ENCODE peak calls at places on chromosomes 3 and 15, in five cellular contexts. V, U, H, S and G are unnamed samples.

GRCh38 chr3:161914703-161915102 is 418.1 kb downstream of the OTOL1 start:
- DNase-seq in V (no peak), U (no peak), H (peak), S (no peak), G (no peak)

GRCh38 chr3:27105904-27106303 is 263.3 kb downstream of the NEK10 start:
- DNase-seq in V (no peak), U (no peak), H (no peak), S (no peak), G (no peak)

GRCh38 chr15:23013681-23014080 is 25.7 kb downstream of the TUBGCP5 start:
- DNase-seq in V (no peak), U (no peak), H (no peak), S (no peak), G (no peak)

GRCh38 chr3:52399131-52399530 is 45.8 kb downstream of the SEMA3G start:
- DNase-seq in V (no peak), U (no peak), H (no peak), S (peak), G (no peak)

GRCh38 chr15:31974855-31975421 is 55.4 kb upstream of the CHRNA7 start:
- DNase-seq in V (peak), U (no peak), H (peak), S (no peak), G (no peak)

GRCh38 chr15:69417581-69417980 is 3.4 kb downstream of the KIF23 start:
- DNase-seq in V (no peak), U (no peak), H (no peak), S (no peak), G (no peak)

GRCh38 chr15:36688310-36689102 is 109.1 kb downstream of the CDIN1 start:
- DNase-seq in V (no peak), U (no peak), H (no peak), S (no peak), G (no peak)

GRCh38 chr15:79451361-79451999 is 19.3 kb downstream of the MINAR1 start:
- DNase-seq in V (no peak), U (no peak), H (no peak), S (no peak), G (no peak)

GRCh38 chr15:70491183-70491621 is 272.2 kb downstream of the UACA start:
- DNase-seq in V (no peak), U (no peak), H (no peak), S (no peak), G (no peak)

GRCh38 chr3:127473244-127474024 is 117.1 kb downstream of the TPRA1 start:
- DNase-seq in V (no peak), U (peak), H (peak), S (peak), G (no peak)

GRCh38 chr15:48191574-48192225 is at the start of gene CTXN2:
- DNase-seq in V (no peak), U (no peak), H (no peak), S (no peak), G (no peak)

GRCh38 chr3:73108750-73109149 is 47.3 kb downstream of the EBLN2 start:
- DNase-seq in V (no peak), U (no peak), H (no peak), S (no peak), G (no peak)

GRCh38 chr15:51931638-51932037 is 39.9 kb downstream of the LEO1 start:
- DNase-seq in V (no peak), U (no peak), H (no peak), S (no peak), G (no peak)

GRCh38 chr3:129104051-129104450 is 17.6 kb downstream of the RAB43 start:
- DNase-seq in V (no peak), U (no peak), H (no peak), S (peak), G (no peak)

GRCh38 chr3:9102240-9102841 is 139.1 kb upstream of the RAD18 start:
- DNase-seq in V (no peak), U (no peak), H (no peak), S (no peak), G (no peak)

GRCh38 chr3:66142079-66142478 is 78.7 kb upstream of the SLC25A26 start:
- DNase-seq in V (no peak), U (no peak), H (no peak), S (no peak), G (no peak)

GRCh38 chr15:59268199-59268979 is 61.7 kb downstream of the LDHAL6B start:
- DNase-seq in V (no peak), U (no peak), H (no peak), S (no peak), G (no peak)

GRCh38 chr3:160885791-160886286 is 129.8 kb downstream of the PPM1L start:
- DNase-seq in V (no peak), U (peak), H (no peak), S (peak), G (no peak)

GRCh38 chr15:58498821-58499580 is 67.2 kb downstream of the LIPC start:
- DNase-seq in V (no peak), U (no peak), H (no peak), S (no peak), G (no peak)

GRCh38 chr3:123406598-123406997 is 42.3 kb downstream of the ADCY5 start:
- DNase-seq in V (no peak), U (no peak), H (no peak), S (peak), G (no peak)

GRCh38 chr15:55250392-55250791 is 39.2 kb downstream of the RAB27A start:
- DNase-seq in V (no peak), U (no peak), H (no peak), S (no peak), G (no peak)

GRCh38 chr3:102224171-102224570 is 210.6 kb upstream of the ZPLD1 start:
- DNase-seq in V (no peak), U (no peak), H (no peak), S (no peak), G (no peak)

GRCh38 chr15:86236721-86237121 is 157.1 kb downstream of the AGBL1 start:
- DNase-seq in V (no peak), U (no peak), H (no peak), S (no peak), G (no peak)

GRCh38 chr3:124837065-124837464 is 50.1 kb downstream of the ITGB5 start:
- DNase-seq in V (no peak), U (no peak), H (no peak), S (no peak), G (no peak)

GRCh38 chr15:40436116-40436891 is 4.4 kb upstream of the BAHD1 start:
- DNase-seq in V (no peak), U (no peak), H (no peak), S (no peak), G (no peak)